ENCODE peak calls at places on chromosome 1, in four cellular contexts. A, D, V and B are unnamed samples.

GRCh38 chr1:160838876-160839275 is 23.8 kb downstream of the CD244 start:
- DNase-seq in V (no peak), A (no peak), D (no peak), B (no peak)

GRCh38 chr1:32128971-32129370 is 21.1 kb downstream of the KPNA6 start:
- DNase-seq in D (no peak), V (no peak), A (no peak), B (no peak)

GRCh38 chr1:6447016-6447817 is 18.8 kb downstream of the TNFRSF25 start:
- DNase-seq in V (no peak), D (no peak), A (peak; percentile 72), B (peak; percentile 86)

GRCh38 chr1:156641761-156642264 is at the start of gene BCAN:
- DNase-seq in V (peak; percentile 80), D (no peak), A (no peak), B (peak; percentile 62)

GRCh38 chr1:219173758-219174671 is at the start of gene LYPLAL1:
- DNase-seq in V (peak; percentile 93), A (peak; percentile 79), D (peak; percentile 42), B (peak; percentile 96)

GRCh38 chr1:29579821-29580425 is 343.6 kb downstream of the PTPRU start:
- DNase-seq in D (no peak), A (no peak), V (no peak), B (no peak)

GRCh38 chr1:198880397-198880796 is 241.6 kb downstream of the PTPRC start:
- DNase-seq in A (no peak), V (no peak), D (no peak), B (no peak)

GRCh38 chr1:85865183-85865582 is 156.9 kb upstream of the ZNHIT6 start:
- DNase-seq in D (no peak), A (no peak), V (no peak), B (no peak)

GRCh38 chr1:58968360-58968952 is 184.6 kb upstream of the JUN start:
- DNase-seq in V (no peak), A (no peak), D (no peak), B (no peak)